ENCODE peak calls at places on chromosomes 7 and 10, in five cellular contexts. A is A549, K is astrocyte of the spinal cord, T is neural crest cell, J is NCI-H2029. M is an unnamed sample.

GRCh38 chr7:131130324-131130723 is 197.4 kb upstream of the MKLN1 start:
- DNase-seq in K (no peak), J (no peak), A (no peak), T (no peak), M (no peak)

GRCh38 chr10:13338337-13339128 is 9.6 kb downstream of the SEPHS1 start:
- DNase-seq in T (no peak), J (no peak), A (no peak), K (peak), M (no peak)

GRCh38 chr10:62380002-62380401 is 5.8 kb downstream of the ZNF365 start:
- DNase-seq in K (peak), T (no peak), J (no peak), A (peak), M (no peak)

GRCh38 chr10:91768123-91768522 is 30.1 kb upstream of the TNKS2 start:
- DNase-seq in J (no peak), A (no peak), K (no peak), T (no peak), M (no peak)

GRCh38 chr10:131674130-131674529 is 226.7 kb upstream of the PPP2R2D start:
- DNase-seq in A (no peak), J (no peak), K (no peak), T (no peak), M (no peak)

GRCh38 chr7:42197391-42197790 is 39.6 kb downstream of the GLI3 start:
- DNase-seq in K (peak), A (no peak), J (no peak), T (no peak), M (no peak)

GRCh38 chr10:97067716-97068391 is 117.9 kb downstream of the SLIT1 start:
- DNase-seq in A (no peak), T (no peak), K (no peak), J (no peak), M (no peak)

GRCh38 chr7:1210321-1210978 is 22.2 kb upstream of the UNCX start:
- DNase-seq in J (no peak), T (no peak), A (no peak), K (no peak), M (no peak)

GRCh38 chr7:155205368-155206285 is 92.1 kb upstream of the INSIG1 start:
- DNase-seq in T (no peak), K (peak), A (peak), J (no peak), M (peak)

GRCh38 chr10:3702056-3702546 is 82.9 kb downstream of the KLF6 start:
- DNase-seq in J (no peak), A (no peak), K (no peak), T (no peak), M (no peak)

GRCh38 chr10:2986341-2986933 is 80.9 kb upstream of the PFKP start:
- DNase-seq in A (no peak), K (no peak), J (peak), T (no peak), M (no peak)

GRCh38 chr7:101717986-101718746 is 89.1 kb upstream of the MYL10 start:
- DNase-seq in A (no peak), T (no peak), K (peak), J (no peak), M (no peak)

GRCh38 chr7:39404910-39405309 is 161.3 kb upstream of the YAE1 start:
- DNase-seq in K (no peak), J (no peak), T (no peak), A (no peak), M (no peak)

GRCh38 chr10:82506680-82507376 is 631.8 kb downstream of the NRG3 start:
- DNase-seq in K (no peak), J (no peak), T (no peak), A (no peak), M (no peak)

GRCh38 chr7:131012477-131013031 is 278.5 kb upstream of the KLF14 start:
- DNase-seq in J (no peak), A (no peak), K (no peak), T (no peak), M (no peak)

GRCh38 chr10:110651044-110651958 is 7.2 kb downstream of the RBM20 start:
- DNase-seq in A (no peak), J (no peak), K (peak), T (no peak), M (no peak)

GRCh38 chr10:124252097-124252715 is 158.8 kb upstream of the CHST15 start:
- DNase-seq in T (no peak), K (no peak), A (no peak), J (no peak), M (no peak)

GRCh38 chr7:43668035-43668434 is 61.3 kb downstream of the COA1 start:
- DNase-seq in T (no peak), A (no peak), K (no peak), J (no peak), M (no peak)